ENCODE peak calls at places on chromosomes 4 and X, in seven cellular contexts. M is neural progenitor cell, W is dorsolateral prefrontal cortex, L is lower lobe of right lung, J is glutamatergic neuron, C is choroid plexus epithelial cell, O is cardiac muscle cell. X is an unnamed sample.

GRCh38 chr4:185602397-185602796 is 67.1 kb upstream of the PDLIM3 start:
- DNase-seq in L (no peak), J (no peak), C (no peak), W (no peak), O (no peak), M (no peak), X (no peak)

GRCh38 chr4:165630671-165631070 is 242.4 kb upstream of the TLL1 start:
- DNase-seq in O (no peak), C (no peak), L (no peak), J (no peak), M (no peak), W (no peak), X (no peak)

GRCh38 chrX:40132751-40133150 is 35.0 kb upstream of the BCOR start:
- DNase-seq in C (peak), L (peak), M (no peak), J (no peak), O (no peak), W (no peak), X (peak)

GRCh38 chrX:143462696-143463095 is 54.6 kb downstream of the SPANXN3 start:
- DNase-seq in J (no peak), C (no peak), W (no peak), O (no peak), M (no peak), L (no peak), X (no peak)

GRCh38 chr4:28686618-28687017 is 1826.0 kb downstream of the STIM2 start:
- DNase-seq in O (peak), L (no peak), C (peak), W (peak), M (peak), J (peak), X (peak)

GRCh38 chr4:182277402-182277801 is 34.2 kb downstream of the TENM3 start:
- DNase-seq in O (no peak), L (no peak), W (no peak), J (no peak), M (no peak), C (peak), X (peak)

GRCh38 chr4:121192500-121192899 is 28.4 kb upstream of the TNIP3 start:
- DNase-seq in W (no peak), C (peak), O (peak), J (no peak), M (peak), L (no peak), X (peak)

GRCh38 chr4:85807247-85807915 is 332.4 kb downstream of the ARHGAP24 start:
- DNase-seq in L (no peak), C (peak), W (no peak), M (no peak), O (no peak), J (no peak), X (no peak)

GRCh38 chr4:26217961-26218676 is 102.7 kb upstream of the RBPJ start:
- DNase-seq in W (no peak), M (no peak), J (no peak), C (peak), O (no peak), L (peak), X (no peak)

GRCh38 chr4:116636917-116637316 is 448.5 kb downstream of the TRAM1L1 start:
- DNase-seq in W (no peak), C (no peak), J (no peak), L (no peak), M (no peak), O (no peak), X (no peak)

GRCh38 chr4:139920552-139920951 is 233.4 kb downstream of the MAML3 start:
- DNase-seq in C (no peak), J (peak), M (peak), L (no peak), W (no peak), O (no peak), X (no peak)

GRCh38 chr4:112270643-112271484 is 14.8 kb downstream of the TIFA start:
- DNase-seq in W (no peak), J (no peak), O (no peak), L (no peak), C (peak), M (no peak), X (peak)

GRCh38 chr4:6573986-6574746 is 823 bp upstream of the MAN2B2 start:
- DNase-seq in J (no peak), M (no peak), O (no peak), C (no peak), W (no peak), L (no peak), X (no peak)

GRCh38 chr4:6573551-6573950 is 1.4 kb upstream of the MAN2B2 start:
- DNase-seq in L (no peak), C (no peak), W (peak), J (no peak), M (no peak), O (no peak), X (no peak)

GRCh38 chr4:6575503-6576240 is 683 bp downstream of the MAN2B2 start:
- DNase-seq in J (no peak), O (no peak), C (no peak), M (no peak), W (peak), L (no peak), X (no peak)

GRCh38 chr4:6576512-6576911 is 1.5 kb downstream of the MAN2B2 start:
- DNase-seq in C (no peak), L (no peak), J (no peak), O (no peak), M (no peak), W (peak), X (no peak)

DNA sequence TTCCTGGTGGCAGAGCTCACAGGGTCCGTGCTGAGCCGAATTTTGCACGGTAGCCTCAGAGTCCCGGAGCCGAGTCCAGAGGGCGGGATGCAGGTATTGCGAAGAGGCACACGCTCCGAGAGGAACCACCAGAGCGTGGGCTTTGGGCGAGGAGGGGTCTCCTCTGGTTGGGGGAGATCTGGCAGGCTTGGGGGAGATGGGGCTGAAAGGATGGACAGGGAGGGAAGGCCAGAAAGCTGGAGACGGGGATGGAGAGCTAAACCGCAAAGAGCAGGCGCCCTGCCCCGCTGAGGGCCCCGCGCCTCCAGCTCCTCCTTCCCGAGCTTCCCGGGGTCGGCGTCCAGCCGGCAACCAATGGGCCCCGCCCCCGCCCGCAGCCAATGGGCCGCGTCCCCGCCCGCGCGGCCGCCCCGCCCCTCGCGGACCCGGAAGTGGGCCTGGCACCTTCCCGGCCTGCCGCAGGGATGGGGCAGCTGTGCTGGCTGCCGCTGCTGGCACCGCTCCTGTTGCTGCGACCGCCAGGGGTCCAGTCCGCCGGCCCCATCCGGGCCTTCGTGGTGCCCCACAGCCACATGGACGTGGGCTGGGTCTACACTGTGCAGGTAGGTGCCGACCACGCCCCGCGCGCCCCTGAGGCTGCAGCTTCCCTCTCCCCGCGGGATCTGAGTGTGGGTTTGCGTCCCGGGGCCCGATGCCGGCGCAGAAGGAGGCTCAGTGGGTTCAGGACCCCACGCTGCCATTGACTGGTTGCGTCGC is at the start of gene MAN2B2:
- DNase-seq in O (peak), C (peak), L (peak), M (peak), J (peak), W (peak), X (peak)
- TF ChIP-seq CTCF in O (no peak), C (no peak), L (peak), M (peak), J (peak), W (no peak), X (peak)

DNA sequence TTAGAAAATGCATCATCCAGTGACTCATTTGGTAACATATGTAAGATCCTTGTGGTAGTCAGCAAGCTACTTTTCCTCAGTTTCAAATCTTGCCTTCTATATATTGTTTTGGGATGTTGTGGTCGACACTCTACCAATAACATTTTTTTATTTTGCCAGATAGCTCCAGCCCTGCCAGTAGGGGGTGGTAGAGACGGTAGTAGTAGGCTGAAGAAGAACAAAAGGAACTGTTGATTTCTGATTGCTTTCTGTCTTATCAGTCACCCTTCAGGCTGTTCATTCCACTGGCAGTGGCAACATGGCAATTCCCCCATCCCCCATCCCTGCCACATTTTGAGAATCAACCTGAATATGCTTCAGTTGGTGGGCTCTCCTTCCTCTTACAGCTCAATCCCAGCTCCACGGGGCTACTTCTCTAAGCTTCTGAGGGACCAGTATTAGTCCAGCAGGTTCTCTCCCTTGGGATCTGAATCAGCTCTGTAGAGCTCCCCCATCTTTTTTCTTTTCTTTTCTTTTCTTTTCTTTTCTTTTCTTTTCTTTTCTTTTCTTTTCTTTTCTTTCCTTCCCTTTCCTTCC is 171.5 kb upstream of the VEGFC start:
- DNase-seq in J (no peak), O (no peak), L (no peak), W (no peak), M (no peak), C (no peak), X (no peak)
- TF ChIP-seq CTCF in J (peak), O (no peak), L (peak), W (no peak), M (peak), C (peak), X (peak)

DNA sequence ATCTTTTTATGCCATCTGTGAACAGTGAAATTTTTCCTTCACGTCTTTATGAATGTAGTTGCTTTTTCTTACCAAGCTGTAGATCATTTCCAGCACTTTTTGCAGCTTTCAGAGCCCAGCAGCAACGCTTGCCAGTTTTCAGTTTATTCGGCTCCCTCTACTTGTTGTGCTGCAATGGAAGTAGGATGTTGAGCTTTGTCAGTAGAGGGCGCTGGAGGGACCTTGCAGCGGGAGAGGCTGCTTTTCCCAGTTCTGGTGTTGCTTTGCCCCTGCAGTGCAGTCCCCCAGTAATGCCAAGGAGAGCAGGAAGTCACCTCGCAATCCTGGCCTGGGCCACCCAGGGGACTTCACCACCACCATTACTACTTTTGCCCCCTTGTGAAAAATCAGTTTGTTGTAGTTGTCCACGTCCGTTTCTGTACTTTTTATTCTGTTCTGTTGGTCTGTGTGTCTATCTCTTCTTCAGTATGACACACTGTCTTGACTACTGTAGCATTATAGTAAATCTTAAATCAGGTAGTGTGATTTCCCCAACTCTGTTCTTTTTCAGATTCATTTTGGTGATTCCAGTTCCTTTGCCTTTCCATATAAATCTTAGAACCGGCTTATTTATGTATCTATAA is 21.8 kb downstream of the CMC4 start:
- DNase-seq in W (no peak), L (no peak), J (peak), O (peak), M (peak), C (peak), X (peak)
- TF ChIP-seq CTCF in W (peak), L (peak), J (peak), O (peak), M (peak), C (peak), X (peak)

DNA sequence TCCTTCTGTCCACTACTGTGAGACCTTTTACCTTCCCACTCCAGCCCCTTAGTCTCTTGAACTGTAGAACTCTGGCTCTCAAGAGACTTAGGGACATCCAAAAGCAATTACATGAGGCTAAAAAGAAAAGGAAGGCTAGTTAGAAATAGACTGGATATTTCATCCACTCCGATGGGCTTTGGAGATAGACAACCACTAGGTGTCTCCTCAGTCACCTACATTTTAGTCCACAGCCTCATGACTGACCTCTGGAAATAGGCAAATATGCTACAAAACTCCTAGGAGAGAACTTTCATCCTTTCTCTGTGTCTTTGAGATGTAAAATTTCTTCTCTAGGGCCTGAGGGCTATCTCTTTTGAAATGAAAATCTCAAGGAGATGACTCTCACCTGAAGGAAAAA is 45.1 kb upstream of the LAMP2 start:
- DNase-seq in L (no peak), W (no peak), J (no peak), O (no peak), M (peak), C (peak), X (peak)
- TF ChIP-seq CTCF in L (no peak), W (no peak), J (no peak), O (peak), M (peak), C (peak), X (peak)

GRCh38 chr4:143586080-143586479 is 72.6 kb downstream of the SMARCA5 start:
- DNase-seq in J (no peak), L (no peak), C (peak), W (no peak), O (no peak), M (no peak), X (peak)

GRCh38 chr4:143585548-143585947 is 72.0 kb downstream of the SMARCA5 start:
- DNase-seq in W (no peak), J (no peak), L (no peak), C (no peak), O (no peak), M (no peak), X (no peak)

DNA sequence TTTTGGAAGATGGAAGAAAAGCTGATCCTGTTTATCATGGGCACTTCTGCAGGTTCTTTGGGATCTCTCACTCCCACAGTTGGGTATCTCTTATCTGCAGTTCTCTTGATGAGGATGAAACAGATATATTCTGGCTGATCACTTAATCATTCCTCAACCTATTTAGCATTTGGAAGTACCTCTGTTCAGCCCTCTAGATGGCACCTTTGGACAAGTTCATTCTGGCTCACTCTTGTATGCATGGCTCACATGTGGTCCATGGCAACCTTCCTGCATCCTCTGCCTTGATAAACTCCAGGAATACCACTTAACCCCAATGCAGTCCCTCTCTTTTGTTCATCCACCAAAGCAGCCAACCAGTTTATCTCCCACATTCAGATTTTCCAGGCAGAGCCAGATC is 74.2 kb downstream of the SMARCA5 start:
- DNase-seq in W (no peak), M (no peak), J (no peak), O (no peak), L (no peak), C (peak), X (no peak)
- TF ChIP-seq CTCF in W (no peak), M (no peak), J (no peak), O (no peak), L (no peak), C (peak), X (no peak)

GRCh38 chr4:24477919-24478318 is 106.4 kb downstream of the DHX15 start:
- DNase-seq in O (peak), J (peak), W (no peak), M (peak), C (peak), L (no peak), X (peak)
- TF ChIP-seq CTCF in O (no peak), J (no peak), W (no peak), M (no peak), C (no peak), L (no peak), X (no peak)